ENCODE peak calls at places on chromosomes 5 and 9, in five cellular contexts. One of them, this sample, is unnamed.

GRCh38 chr9:131429121-131430012 is 35.5 kb downstream of the PRRC2B start:
- DNase-seq in lower leg skin: no peak
- DNase-seq in NB4: no peak
- DNase-seq in tibial artery: peak; percentile 40
- DNase-seq in GM06990: no peak
- DNase-seq in this sample: no peak

GRCh38 chr9:114745108-114745848 is 60.6 kb downstream of the TNFSF15 start:
- DNase-seq in lower leg skin: no peak
- DNase-seq in NB4: no peak
- DNase-seq in GM06990: no peak
- DNase-seq in tibial artery: no peak
- DNase-seq in this sample: no peak

GRCh38 chr9:98317134-98317857 is 61.8 kb upstream of the TBC1D2 start:
- DNase-seq in NB4: no peak
- DNase-seq in lower leg skin: no peak
- DNase-seq in GM06990: no peak
- DNase-seq in tibial artery: no peak
- DNase-seq in this sample: no peak

GRCh38 chr5:71748360-71748759 is 29.3 kb downstream of the CARTPT start:
- DNase-seq in tibial artery: peak; percentile 83
- DNase-seq in lower leg skin: peak; percentile 23
- DNase-seq in NB4: no peak
- DNase-seq in GM06990: no peak
- DNase-seq in this sample: no peak

GRCh38 chr5:172683696-172684464 is 42.8 kb downstream of the NEURL1B start:
- DNase-seq in lower leg skin: no peak
- DNase-seq in GM06990: no peak
- DNase-seq in NB4: no peak
- DNase-seq in tibial artery: no peak
- DNase-seq in this sample: no peak

GRCh38 chr5:135105105-135105484 is 71.1 kb upstream of the PITX1 start:
- DNase-seq in lower leg skin: no peak
- DNase-seq in tibial artery: peak; percentile 19
- DNase-seq in NB4: no peak
- DNase-seq in GM06990: no peak
- DNase-seq in this sample: no peak

GRCh38 chr5:39570418-39571027 is 145.7 kb upstream of the DAB2 start:
- DNase-seq in lower leg skin: no peak
- DNase-seq in NB4: peak; percentile 41
- DNase-seq in GM06990: no peak
- DNase-seq in tibial artery: no peak
- DNase-seq in this sample: peak; percentile 37

GRCh38 chr9:129411501-129412175 is 209.3 kb downstream of the C9orf50 start:
- DNase-seq in GM06990: no peak
- DNase-seq in tibial artery: no peak
- DNase-seq in lower leg skin: no peak
- DNase-seq in NB4: no peak
- DNase-seq in this sample: no peak

GRCh38 chr9:97710356-97711222 is 13.4 kb upstream of the XPA start:
- DNase-seq in tibial artery: no peak
- DNase-seq in lower leg skin: peak; percentile 33
- DNase-seq in GM06990: no peak
- DNase-seq in NB4: peak; percentile 77
- DNase-seq in this sample: peak; percentile 72

GRCh38 chr5:169795311-169795710 is 158.2 kb downstream of the DOCK2 start:
- DNase-seq in lower leg skin: no peak
- DNase-seq in tibial artery: no peak
- DNase-seq in NB4: peak; percentile 85
- DNase-seq in GM06990: no peak
- DNase-seq in this sample: no peak

GRCh38 chr5:39266442-39266841 is 47.1 kb upstream of the FYB1 start:
- DNase-seq in NB4: peak; percentile 62
- DNase-seq in tibial artery: no peak
- DNase-seq in lower leg skin: no peak
- DNase-seq in GM06990: no peak
- DNase-seq in this sample: no peak

GRCh38 chr5:177427919-177428573 is 1.6 kb downstream of the GRK6 start:
- DNase-seq in lower leg skin: peak; percentile 15
- DNase-seq in GM06990: peak; percentile 61
- DNase-seq in tibial artery: no peak
- DNase-seq in NB4: peak; percentile 75
- DNase-seq in this sample: peak; percentile 57

GRCh38 chr5:34483442-34484033 is 172.6 kb upstream of the RAI14 start:
- DNase-seq in lower leg skin: no peak
- DNase-seq in tibial artery: no peak
- DNase-seq in GM06990: no peak
- DNase-seq in NB4: no peak
- DNase-seq in this sample: no peak

GRCh38 chr5:180594311-180595045 is 3.2 kb upstream of the SCGB3A1 start:
- DNase-seq in NB4: no peak
- DNase-seq in lower leg skin: no peak
- DNase-seq in tibial artery: peak; percentile 29
- DNase-seq in GM06990: no peak
- DNase-seq in this sample: no peak

GRCh38 chr5:177575488-177575887 is 16.5 kb upstream of the TMED9 start:
- DNase-seq in GM06990: no peak
- DNase-seq in NB4: no peak
- DNase-seq in tibial artery: no peak
- DNase-seq in lower leg skin: no peak
- DNase-seq in this sample: no peak

GRCh38 chr9:8835291-8835690 is 1035.7 kb upstream of the DMAC1 start:
- DNase-seq in GM06990: no peak
- DNase-seq in NB4: no peak
- DNase-seq in lower leg skin: no peak
- DNase-seq in tibial artery: no peak
- DNase-seq in this sample: no peak

GRCh38 chr9:77876091-77876490 is 155.5 kb downstream of the GNAQ start:
- DNase-seq in tibial artery: no peak
- DNase-seq in NB4: no peak
- DNase-seq in lower leg skin: no peak
- DNase-seq in GM06990: no peak
- DNase-seq in this sample: no peak

GRCh38 chr9:36864491-36865410 is 169.3 kb downstream of the PAX5 start:
- DNase-seq in lower leg skin: no peak
- DNase-seq in GM06990: no peak
- DNase-seq in NB4: no peak
- DNase-seq in tibial artery: no peak
- DNase-seq in this sample: no peak

GRCh38 chr5:308672-309271 is 12.7 kb upstream of the AHRR start:
- DNase-seq in GM06990: no peak
- DNase-seq in lower leg skin: no peak
- DNase-seq in tibial artery: no peak
- DNase-seq in NB4: no peak
- DNase-seq in this sample: no peak

GRCh38 chr9:122125891-122126331 is 32.8 kb upstream of the TTLL11 start:
- DNase-seq in NB4: no peak
- DNase-seq in GM06990: no peak
- DNase-seq in tibial artery: peak; percentile 61
- DNase-seq in lower leg skin: no peak
- DNase-seq in this sample: no peak

GRCh38 chr9:122128007-122128406 is 31.6 kb downstream of the NDUFA8 start:
- DNase-seq in NB4: no peak
- DNase-seq in lower leg skin: no peak
- DNase-seq in tibial artery: no peak
- DNase-seq in GM06990: no peak
- DNase-seq in this sample: no peak

GRCh38 chr9:122127396-122127798 is 32.2 kb downstream of the NDUFA8 start:
- DNase-seq in NB4: no peak
- DNase-seq in lower leg skin: no peak
- DNase-seq in GM06990: no peak
- DNase-seq in tibial artery: peak; percentile 55
- DNase-seq in this sample: no peak

GRCh38 chr9:122125158-122125890 is 32.2 kb upstream of the TTLL11 start:
- DNase-seq in GM06990: peak; percentile 64
- DNase-seq in lower leg skin: peak; percentile 56
- DNase-seq in tibial artery: peak; percentile 84
- DNase-seq in NB4: peak; percentile 77
- DNase-seq in this sample: peak; percentile 75

GRCh38 chr9:122126340-122127333 is 32.9 kb downstream of the NDUFA8 start:
- DNase-seq in tibial artery: peak; percentile 58
- DNase-seq in NB4: no peak
- DNase-seq in GM06990: no peak
- DNase-seq in lower leg skin: no peak
- DNase-seq in this sample: no peak
- TF ChIP-seq CTCF in tibial artery: no peak
- TF ChIP-seq CTCF in NB4: no peak
- TF ChIP-seq CTCF in GM06990: no peak
- TF ChIP-seq CTCF in lower leg skin: no peak
- TF ChIP-seq CTCF in this sample: no peak

GRCh38 chr5:138946831-138947560 is 71.9 kb upstream of the LRRTM2 start:
- DNase-seq in NB4: no peak
- DNase-seq in GM06990: no peak
- DNase-seq in tibial artery: peak; percentile 54
- DNase-seq in lower leg skin: no peak
- DNase-seq in this sample: no peak

GRCh38 chr5:138944527-138945322 is 69.6 kb upstream of the LRRTM2 start:
- DNase-seq in GM06990: no peak
- DNase-seq in lower leg skin: no peak
- DNase-seq in NB4: no peak
- DNase-seq in tibial artery: no peak
- DNase-seq in this sample: no peak

GRCh38 chr5:138947780-138948179 is 72.6 kb upstream of the LRRTM2 start:
- DNase-seq in lower leg skin: no peak
- DNase-seq in GM06990: no peak
- DNase-seq in tibial artery: peak; percentile 19
- DNase-seq in NB4: no peak
- DNase-seq in this sample: no peak

GRCh38 chr5:138945421-138946240 is 70.5 kb upstream of the LRRTM2 start:
- DNase-seq in NB4: no peak
- DNase-seq in tibial artery: no peak
- DNase-seq in lower leg skin: no peak
- DNase-seq in GM06990: no peak
- DNase-seq in this sample: no peak

DNA sequence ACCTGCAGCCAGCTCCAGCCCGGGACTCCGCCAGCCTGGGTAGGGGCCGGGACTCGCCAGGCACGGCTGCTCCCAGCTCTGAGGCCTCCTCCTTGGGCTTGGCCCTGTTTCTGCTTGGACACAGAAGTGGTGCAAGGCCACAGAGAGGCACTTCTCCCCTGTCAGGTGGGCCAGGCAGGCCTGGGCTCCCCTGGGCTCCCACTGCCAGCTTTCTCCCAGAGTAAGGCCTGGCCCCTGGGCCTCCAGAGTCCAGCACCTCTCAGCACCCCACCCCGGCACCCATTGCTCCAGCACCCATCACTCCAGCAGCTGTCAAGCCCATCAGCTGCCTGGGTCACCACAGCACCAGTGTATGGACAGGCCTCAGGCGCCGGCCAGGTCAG is 71.1 kb upstream of the LRRTM2 start:
- DNase-seq in GM06990: no peak
- DNase-seq in tibial artery: peak; percentile 67
- DNase-seq in lower leg skin: no peak
- DNase-seq in NB4: no peak
- DNase-seq in this sample: no peak
- H3K4me3 ChIP-seq in GM06990: no peak overlapping the region
- H3K4me3 ChIP-seq in tibial artery: no peak overlapping the region
- H3K4me3 ChIP-seq in lower leg skin: no peak overlapping the region
- H3K4me3 ChIP-seq in NB4: no peak overlapping the region
- H3K4me3 ChIP-seq in this sample: no peak overlapping the region

GRCh38 chr9:112112519-112112918 is 62.6 kb downstream of the SUSD1 start:
- DNase-seq in tibial artery: no peak
- DNase-seq in GM06990: no peak
- DNase-seq in NB4: peak; percentile 76
- DNase-seq in lower leg skin: no peak
- DNase-seq in this sample: no peak

GRCh38 chr9:112115109-112115508 is 60.0 kb downstream of the SUSD1 start:
- DNase-seq in GM06990: no peak
- DNase-seq in tibial artery: no peak
- DNase-seq in NB4: no peak
- DNase-seq in lower leg skin: no peak
- DNase-seq in this sample: no peak

GRCh38 chr9:112110773-112111106 is 64.4 kb downstream of the SUSD1 start:
- DNase-seq in GM06990: peak; percentile 13
- DNase-seq in tibial artery: no peak
- DNase-seq in lower leg skin: no peak
- DNase-seq in NB4: no peak
- DNase-seq in this sample: peak; percentile 14

GRCh38 chr9:112111461-112111860 is 63.6 kb downstream of the SUSD1 start:
- DNase-seq in NB4: no peak
- DNase-seq in tibial artery: no peak
- DNase-seq in GM06990: no peak
- DNase-seq in lower leg skin: no peak
- DNase-seq in this sample: no peak

DNA sequence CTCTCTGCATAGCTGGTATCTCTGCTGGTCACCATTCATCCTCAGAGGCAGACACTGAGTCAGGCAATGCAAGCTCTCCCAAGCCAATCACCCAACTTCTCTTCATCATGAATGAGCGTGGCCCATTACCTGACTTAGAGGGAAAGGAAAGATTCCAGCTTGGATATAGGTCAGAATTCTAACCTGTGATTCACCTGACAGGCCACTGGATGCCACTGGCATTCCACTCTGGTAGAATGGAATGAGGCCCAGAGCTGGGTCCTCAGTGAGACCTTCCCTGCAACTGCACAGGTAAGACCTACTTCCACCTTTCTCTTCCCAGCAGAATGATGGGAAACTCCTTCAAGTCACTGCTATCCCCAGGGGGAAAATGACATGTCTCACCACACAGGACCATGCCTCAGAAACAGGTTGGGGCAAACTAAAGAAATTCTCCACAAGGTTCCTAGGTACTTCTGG is 62.1 kb downstream of the SUSD1 start:
- DNase-seq in GM06990: no peak
- DNase-seq in tibial artery: no peak
- DNase-seq in NB4: peak; percentile 15
- DNase-seq in lower leg skin: no peak
- DNase-seq in this sample: peak; percentile 38
- TF ChIP-seq CTCF in GM06990: peak; percentile 40
- TF ChIP-seq CTCF in tibial artery: peak; percentile 40
- TF ChIP-seq CTCF in NB4: no peak
- TF ChIP-seq CTCF in lower leg skin: no peak
- TF ChIP-seq CTCF in this sample: peak; percentile 60

GRCh38 chr5:107640568-107640967 is 30.2 kb downstream of the EFNA5 start:
- DNase-seq in GM06990: no peak
- DNase-seq in NB4: no peak
- DNase-seq in tibial artery: no peak
- DNase-seq in lower leg skin: no peak
- DNase-seq in this sample: peak; percentile 64
- H3K4me3 ChIP-seq in GM06990: no peak overlapping the region
- H3K4me3 ChIP-seq in NB4: no peak overlapping the region
- H3K4me3 ChIP-seq in tibial artery: no peak overlapping the region
- H3K4me3 ChIP-seq in lower leg skin: no peak overlapping the region
- H3K4me3 ChIP-seq in this sample: no peak overlapping the region

GRCh38 chr5:138829341-138829740 is 45.8 kb downstream of the LRRTM2 start:
- DNase-seq in lower leg skin: no peak
- DNase-seq in tibial artery: no peak
- DNase-seq in GM06990: no peak
- DNase-seq in NB4: peak; percentile 23
- DNase-seq in this sample: no peak

GRCh38 chr5:138820695-138821094 is 54.4 kb downstream of the LRRTM2 start:
- DNase-seq in tibial artery: no peak
- DNase-seq in NB4: no peak
- DNase-seq in GM06990: no peak
- DNase-seq in lower leg skin: no peak
- DNase-seq in this sample: no peak

GRCh38 chr5:138824516-138824915 is 50.6 kb downstream of the LRRTM2 start:
- DNase-seq in lower leg skin: no peak
- DNase-seq in NB4: no peak
- DNase-seq in GM06990: no peak
- DNase-seq in tibial artery: no peak
- DNase-seq in this sample: no peak

GRCh38 chr5:138824924-138825863 is 49.9 kb downstream of the LRRTM2 start:
- DNase-seq in GM06990: peak; percentile 6
- DNase-seq in lower leg skin: no peak
- DNase-seq in tibial artery: no peak
- DNase-seq in NB4: peak; percentile 40
- DNase-seq in this sample: peak; percentile 12
- TF ChIP-seq CTCF in GM06990: peak; percentile 67
- TF ChIP-seq CTCF in lower leg skin: no peak
- TF ChIP-seq CTCF in tibial artery: peak; percentile 46
- TF ChIP-seq CTCF in NB4: peak; percentile 51
- TF ChIP-seq CTCF in this sample: peak; percentile 48

This sample was measured in GM12865.